ENCODE peak calls at places on chromosomes 5 and 9, in seven cellular contexts. K is mucosa of descending colon; E is PC-3; W is GM20000; B is body of pancreas; Z is HCT116; L is CD8-positive, alpha-beta T cell. U is an unnamed sample.

GRCh38 chr5:116145416-116145815 is 60.6 kb downstream of the COMMD10 start:
- DNase-seq in E (no peak), W (no peak), K (no peak), B (no peak), Z (no peak), L (peak), U (no peak)

GRCh38 chr5:38008198-38008597 is 168.4 kb upstream of the GDNF start:
- DNase-seq in E (no peak), L (no peak), B (no peak), W (no peak), K (no peak), Z (no peak), U (no peak)

GRCh38 chr5:148085934-148086333 is 22.2 kb downstream of the SPINK5 start:
- DNase-seq in Z (no peak), W (no peak), E (no peak), K (no peak), L (no peak), B (no peak), U (no peak)

GRCh38 chr5:38598296-38598993 is 42.0 kb upstream of the LIFR start:
- DNase-seq in Z (no peak), E (no peak), K (no peak), W (no peak), B (no peak), L (no peak), U (no peak)

GRCh38 chr9:93292664-93293328 is 108.9 kb downstream of the WNK2 start:
- DNase-seq in Z (no peak), W (peak), L (no peak), E (no peak), B (no peak), K (no peak), U (peak)

GRCh38 chr5:79702606-79703380 is 13.2 kb downstream of the CMYA5 start:
- DNase-seq in W (peak), B (peak), Z (no peak), E (peak), K (no peak), L (peak), U (peak)

GRCh38 chr5:113546711-113547159 is 33.2 kb downstream of the YTHDC2 start:
- DNase-seq in Z (no peak), E (peak), K (no peak), W (no peak), L (no peak), B (no peak), U (no peak)

GRCh38 chr5:16742938-16743337 is 126.1 kb upstream of the RETREG1 start:
- DNase-seq in Z (no peak), K (no peak), L (no peak), E (peak), B (no peak), W (no peak), U (no peak)

GRCh38 chr9:96082516-96083232 is 207.2 kb downstream of the ERCC6L2 start:
- DNase-seq in W (no peak), K (no peak), B (no peak), E (no peak), L (no peak), Z (no peak), U (no peak)

GRCh38 chr9:96080364-96080763 is 204.9 kb downstream of the ERCC6L2 start:
- DNase-seq in B (no peak), W (no peak), K (no peak), E (peak), L (no peak), Z (peak), U (no peak)

GRCh38 chr9:96079816-96080215 is 204.3 kb downstream of the ERCC6L2 start:
- DNase-seq in Z (no peak), B (no peak), L (no peak), W (no peak), K (no peak), E (no peak), U (no peak)

GRCh38 chr9:96075757-96076156 is 200.3 kb downstream of the ERCC6L2 start:
- DNase-seq in B (peak), L (no peak), K (no peak), E (no peak), W (no peak), Z (no peak), U (no peak)

DNA sequence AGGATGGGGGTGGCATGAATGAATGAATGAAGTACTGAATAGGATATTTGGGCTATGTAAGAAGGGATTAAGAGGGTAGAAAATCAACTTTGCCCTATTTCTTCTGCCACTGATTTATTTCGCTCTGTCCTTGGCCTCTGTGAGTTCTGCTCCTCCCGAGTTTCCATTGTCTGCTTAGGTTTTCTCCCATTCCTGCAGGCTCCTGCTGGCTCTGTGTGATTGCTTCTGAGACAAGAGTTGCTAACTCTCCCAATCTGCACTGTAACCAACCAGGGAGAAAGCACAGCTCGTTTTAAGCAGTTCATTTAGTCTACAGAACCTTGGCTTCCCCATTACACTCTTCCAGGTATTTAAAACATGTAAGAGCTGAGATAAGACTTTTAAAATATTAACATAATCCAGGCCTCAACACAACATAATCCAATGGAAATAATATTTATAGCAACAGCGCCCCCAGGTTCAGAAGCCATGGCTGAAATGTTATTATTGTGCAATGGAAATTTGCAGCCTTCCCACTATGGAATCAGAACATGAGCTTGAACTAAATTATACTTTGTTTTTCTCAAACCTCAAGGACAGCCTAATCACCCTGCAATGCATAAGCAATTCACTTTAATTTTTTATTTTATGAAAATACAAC is 203.5 kb downstream of the ERCC6L2 start:
- DNase-seq in Z (no peak), L (no peak), K (no peak), E (no peak), B (peak), W (no peak), U (no peak)
- TF ChIP-seq CTCF in Z (peak), L (no peak), K (no peak), E (peak), B (no peak), W (no peak), U (no peak)

GRCh38 chr5:24642022-24642421 is 2.8 kb downstream of the CDH10 start:
- DNase-seq in Z (no peak), E (peak), K (no peak), L (no peak), B (peak), W (no peak), U (no peak)
- TF ChIP-seq CTCF in Z (no peak), E (peak), K (no peak), L (no peak), B (peak), W (no peak), U (peak)

DNA sequence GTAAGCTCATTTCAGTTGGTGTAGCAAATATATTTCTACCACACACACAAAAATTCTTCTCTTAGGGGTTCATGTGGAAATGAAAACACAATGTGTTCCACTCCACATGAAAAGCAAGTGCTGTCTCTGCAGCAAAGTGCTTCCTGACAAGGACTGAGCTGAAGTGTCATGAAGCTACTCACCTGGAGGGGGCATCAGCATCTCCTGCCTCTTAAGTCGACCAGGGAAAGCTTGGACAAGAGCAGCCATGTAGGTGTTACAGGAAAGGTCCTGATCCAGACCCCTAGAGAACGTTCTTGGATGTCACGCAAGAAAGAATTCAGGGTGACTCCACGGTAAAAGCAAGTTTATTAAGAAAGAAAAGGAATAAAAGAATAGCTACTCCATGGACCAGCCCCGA is 62.8 kb downstream of the SV2C start:
- DNase-seq in Z (peak), E (peak), B (no peak), L (no peak), K (no peak), W (no peak), U (peak)
- TF ChIP-seq CTCF in Z (peak), E (peak), B (no peak), L (no peak), K (no peak), W (no peak), U (peak)

GRCh38 chr5:160894-161540 is 30.3 kb upstream of the LRRC14B start:
- DNase-seq in Z (no peak), L (no peak), W (no peak), E (no peak), K (no peak), B (no peak), U (no peak)

GRCh38 chr5:157801-158200 is 33.5 kb upstream of the LRRC14B start:
- DNase-seq in Z (no peak), E (no peak), W (no peak), B (no peak), L (no peak), K (no peak), U (no peak)

GRCh38 chr5:160173-160510 is 31.2 kb upstream of the LRRC14B start:
- DNase-seq in Z (no peak), B (no peak), L (no peak), W (no peak), K (no peak), E (no peak), U (no peak)

GRCh38 chr5:158807-159447 is 32.4 kb upstream of the LRRC14B start:
- DNase-seq in L (no peak), W (no peak), E (no peak), K (no peak), B (no peak), Z (no peak), U (no peak)

DNA sequence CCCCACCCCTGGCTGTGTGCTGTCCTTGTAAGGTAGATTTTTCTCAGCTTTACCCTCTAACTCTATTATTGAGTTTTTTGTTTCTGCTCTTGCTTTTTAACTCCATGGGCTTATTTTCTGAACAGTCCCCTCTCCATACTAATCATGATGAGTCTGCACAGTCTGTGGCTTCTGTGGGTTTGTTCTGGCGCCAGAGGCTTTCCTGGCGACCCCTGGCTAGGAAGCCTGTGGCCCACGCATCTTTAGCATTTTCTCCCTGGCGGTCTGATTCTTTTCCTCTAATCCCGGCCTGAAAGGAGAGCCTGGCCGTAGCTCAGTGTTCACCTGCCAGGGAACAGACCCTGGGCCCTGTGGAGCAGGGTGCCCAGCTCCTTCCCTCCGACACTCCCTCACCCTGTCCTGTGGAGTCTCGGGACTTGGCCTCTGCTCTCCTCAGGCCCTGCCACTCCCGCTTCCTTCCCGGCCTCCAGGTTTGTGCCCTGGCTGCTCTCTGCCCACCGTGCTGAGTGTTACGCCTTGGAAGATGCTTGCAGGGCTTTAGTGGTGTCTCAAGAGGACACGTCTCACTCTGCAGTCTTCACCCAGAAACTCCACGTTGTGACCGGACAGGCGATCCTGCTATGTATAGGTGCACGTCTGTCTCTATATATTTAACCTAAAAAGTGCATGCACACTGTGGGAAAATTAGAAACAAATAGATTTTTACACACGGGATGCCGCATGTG is 31.7 kb upstream of the LRRC14B start:
- DNase-seq in B (no peak), L (no peak), Z (no peak), K (no peak), E (peak), W (no peak), U (no peak)
- TF ChIP-seq CTCF in B (no peak), L (no peak), Z (no peak), K (no peak), E (no peak), W (no peak), U (no peak)

DNA sequence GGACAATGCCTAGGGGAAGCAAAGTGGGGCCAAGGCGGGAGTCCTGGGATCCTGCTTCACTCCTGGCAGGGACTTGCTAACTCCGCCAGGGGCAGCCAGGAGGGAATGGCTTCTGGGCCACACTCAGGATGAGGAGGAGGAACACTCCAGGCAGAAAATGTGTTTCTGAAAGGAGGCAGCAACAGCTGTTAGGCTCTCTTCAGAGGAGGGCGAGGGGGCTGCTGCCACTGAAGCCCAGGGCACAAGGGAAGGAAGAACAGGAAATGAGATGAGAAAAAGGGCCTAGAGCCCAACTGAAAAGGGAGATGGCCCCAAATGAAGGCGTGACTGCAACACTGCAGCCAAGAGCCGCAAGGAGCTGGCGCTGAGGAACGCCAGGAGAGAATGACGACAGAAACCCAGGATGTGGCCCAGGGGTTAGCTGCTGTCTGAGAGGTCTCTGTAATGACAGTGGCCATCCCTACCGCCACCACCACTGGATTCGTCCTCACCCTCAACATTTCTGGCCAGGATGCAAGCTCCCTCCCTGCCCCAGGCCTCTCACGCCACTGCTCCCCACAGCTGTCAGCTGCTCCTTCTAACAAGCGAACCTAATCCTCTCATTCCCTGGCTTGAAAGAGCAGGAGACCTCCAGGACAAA is 15.8 kb downstream of the PSMB7 start:
- DNase-seq in L (no peak), K (no peak), B (no peak), W (no peak), Z (no peak), E (no peak), U (no peak)
- TF ChIP-seq CTCF in L (no peak), K (no peak), B (no peak), W (no peak), Z (no peak), E (no peak), U (no peak)